ENCODE peak calls at places on chromosomes 3 and 15, in six cellular contexts. One of them, this sample, is unnamed.

GRCh38 chr3:141150431-141150830 is 81.2 kb upstream of the PXYLP1 start:
- DNase-seq in RPMI8226: no peak
- DNase-seq in small intestine: no peak
- DNase-seq in C1 segment of cervical spinal cord: no peak
- DNase-seq in dorsolateral prefrontal cortex: no peak
- DNase-seq in osteocyte: no peak
- DNase-seq in this sample: no peak

GRCh38 chr3:9704343-9705322 is 1.0 kb downstream of the CPNE9 start:
- DNase-seq in RPMI8226: no peak
- DNase-seq in small intestine: peak; percentile 18
- DNase-seq in C1 segment of cervical spinal cord: no peak
- DNase-seq in dorsolateral prefrontal cortex: peak; percentile 47
- DNase-seq in osteocyte: no peak
- DNase-seq in this sample: no peak

GRCh38 chr3:46184469-46184868 is 23.6 kb downstream of the CCR1 start:
- DNase-seq in RPMI8226: no peak
- DNase-seq in small intestine: no peak
- DNase-seq in C1 segment of cervical spinal cord: no peak
- DNase-seq in dorsolateral prefrontal cortex: no peak
- DNase-seq in osteocyte: no peak
- DNase-seq in this sample: no peak

GRCh38 chr15:76840830-76841460 is 64.2 kb downstream of the SCAPER start:
- DNase-seq in RPMI8226: peak; percentile 15
- DNase-seq in small intestine: peak; percentile 50
- DNase-seq in C1 segment of cervical spinal cord: no peak
- DNase-seq in dorsolateral prefrontal cortex: no peak
- DNase-seq in osteocyte: no peak
- DNase-seq in this sample: peak; percentile 34

GRCh38 chr3:22960326-22960984 is 242.7 kb upstream of the UBE2E2 start:
- DNase-seq in RPMI8226: peak; percentile 51
- DNase-seq in small intestine: peak; percentile 44
- DNase-seq in C1 segment of cervical spinal cord: no peak
- DNase-seq in dorsolateral prefrontal cortex: no peak
- DNase-seq in osteocyte: no peak
- DNase-seq in this sample: peak; percentile 46

GRCh38 chr3:4995500-4996053 is 16.3 kb downstream of the BHLHE40 start:
- DNase-seq in RPMI8226: no peak
- DNase-seq in small intestine: no peak
- DNase-seq in C1 segment of cervical spinal cord: no peak
- DNase-seq in dorsolateral prefrontal cortex: no peak
- DNase-seq in osteocyte: peak; percentile 73
- DNase-seq in this sample: no peak

GRCh38 chr3:141373768-141374526 is 5.6 kb downstream of the ZBTB38 start:
- DNase-seq in RPMI8226: peak; percentile 14
- DNase-seq in small intestine: no peak
- DNase-seq in C1 segment of cervical spinal cord: no peak
- DNase-seq in dorsolateral prefrontal cortex: no peak
- DNase-seq in osteocyte: no peak
- DNase-seq in this sample: no peak

GRCh38 chr3:175002732-175003143 is 143.6 kb downstream of the NAALADL2 start:
- DNase-seq in RPMI8226: no peak
- DNase-seq in small intestine: no peak
- DNase-seq in C1 segment of cervical spinal cord: no peak
- DNase-seq in dorsolateral prefrontal cortex: no peak
- DNase-seq in osteocyte: no peak
- DNase-seq in this sample: no peak

GRCh38 chr3:175274056-175274455 is 414.9 kb downstream of the NAALADL2 start:
- DNase-seq in RPMI8226: no peak
- DNase-seq in small intestine: no peak
- DNase-seq in C1 segment of cervical spinal cord: no peak
- DNase-seq in dorsolateral prefrontal cortex: no peak
- DNase-seq in osteocyte: no peak
- DNase-seq in this sample: no peak

GRCh38 chr3:170076715-170077238 is 39.0 kb downstream of the GPR160 start:
- DNase-seq in RPMI8226: no peak
- DNase-seq in small intestine: peak; percentile 82
- DNase-seq in C1 segment of cervical spinal cord: no peak
- DNase-seq in dorsolateral prefrontal cortex: no peak
- DNase-seq in osteocyte: no peak
- DNase-seq in this sample: peak; percentile 27

GRCh38 chr3:12294885-12295580 is 6.2 kb downstream of the PPARG start:
- DNase-seq in RPMI8226: no peak
- DNase-seq in small intestine: no peak
- DNase-seq in C1 segment of cervical spinal cord: no peak
- DNase-seq in dorsolateral prefrontal cortex: no peak
- DNase-seq in osteocyte: no peak
- DNase-seq in this sample: no peak

GRCh38 chr15:78000927-78001249 is 76.6 kb downstream of the TBC1D2B start:
- DNase-seq in RPMI8226: no peak
- DNase-seq in small intestine: no peak
- DNase-seq in C1 segment of cervical spinal cord: no peak
- DNase-seq in dorsolateral prefrontal cortex: no peak
- DNase-seq in osteocyte: no peak
- DNase-seq in this sample: no peak

GRCh38 chr3:58491506-58492384 is at the start of gene KCTD6:
- DNase-seq in RPMI8226: peak; percentile 94
- DNase-seq in small intestine: peak; percentile 90
- DNase-seq in C1 segment of cervical spinal cord: peak; percentile 76
- DNase-seq in dorsolateral prefrontal cortex: peak; percentile 94
- DNase-seq in osteocyte: peak; percentile 98
- DNase-seq in this sample: peak; percentile 96

This sample was measured in OCI-LY7.